ENCODE peak calls at places on chromosomes 16 and 17, in four cellular contexts. P is mesenchymal stem cell, B is H9, G is neuronal stem cell. S is an unnamed sample. For H3K79me1, the result is how much of the 10 kb centered on the place peaks cover.

GRCh38 chr17:57892820-57893595 is 43.2 kb upstream of the MRPS23 start:
- DNase-seq in P (peak), B (peak), G (peak), S (peak)

GRCh38 chr17:22128723-22129122 is 436.4 kb downstream of the KCNJ18 start:
- DNase-seq in P (no peak), B (no peak), G (no peak), S (no peak)

GRCh38 chr17:56425483-56425882 is 168.0 kb upstream of the NOG start:
- DNase-seq in P (no peak), B (no peak), G (no peak), S (no peak)

GRCh38 chr16:52405441-52405840 is 141.5 kb downstream of the TOX3 start:
- DNase-seq in P (no peak), B (no peak), G (no peak), S (no peak)

GRCh38 chr16:74991593-74992403 is 6.9 kb upstream of the WDR59 start:
- DNase-seq in P (no peak), B (no peak), G (no peak), S (no peak)

GRCh38 chr17:31448467-31449077 is 57.1 kb downstream of the RAB11FIP4 start:
- DNase-seq in P (peak), B (no peak), G (no peak), S (peak)

GRCh38 chr17:40415390-40415789 is 2.3 kb downstream of the TOP2A start:
- DNase-seq in P (peak), B (no peak), G (no peak), S (peak)

GRCh38 chr16:47970291-47970931 is 185.4 kb downstream of the ABCC12 start:
- DNase-seq in P (peak), B (no peak), G (peak), S (peak)

GRCh38 chr16:67183-67791 is 5.1 kb downstream of the RHBDF1 start:
- DNase-seq in P (no peak), B (no peak), G (no peak), S (no peak)

GRCh38 chr17:47864791-47865216 is 13.8 kb upstream of the SP6 start:
- DNase-seq in P (no peak), B (no peak), G (no peak), S (peak)

GRCh38 chr16:84486551-84487235 is 17.8 kb downstream of the MEAK7 start:
- DNase-seq in P (no peak), B (no peak), G (no peak), S (no peak)
- H3K79me1 ChIP-seq in P (under half), B (under half), G (under half), S (under half)

DNA sequence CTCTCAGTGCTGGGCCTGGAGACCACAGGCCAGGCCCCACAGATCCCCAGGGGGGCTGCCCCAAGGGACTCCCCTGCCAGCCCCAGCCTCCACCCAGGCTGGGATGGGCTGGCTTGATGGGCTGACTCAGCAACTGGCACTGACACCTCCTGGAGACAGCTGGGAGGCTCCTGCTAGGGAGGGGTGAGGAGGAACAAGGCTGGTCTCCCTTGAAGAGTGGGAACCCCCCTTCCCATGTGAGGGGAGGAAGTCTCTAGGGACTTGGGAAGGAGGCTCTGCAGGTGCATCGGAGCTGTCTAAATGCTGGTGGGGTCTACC is 10.4 kb downstream of the NHERF1 start:
- DNase-seq in P (no peak), B (no peak), G (no peak), S (no peak)
- H3K79me1 ChIP-seq in P (half or more), B (under half), G (under half), S (under half)

DNA sequence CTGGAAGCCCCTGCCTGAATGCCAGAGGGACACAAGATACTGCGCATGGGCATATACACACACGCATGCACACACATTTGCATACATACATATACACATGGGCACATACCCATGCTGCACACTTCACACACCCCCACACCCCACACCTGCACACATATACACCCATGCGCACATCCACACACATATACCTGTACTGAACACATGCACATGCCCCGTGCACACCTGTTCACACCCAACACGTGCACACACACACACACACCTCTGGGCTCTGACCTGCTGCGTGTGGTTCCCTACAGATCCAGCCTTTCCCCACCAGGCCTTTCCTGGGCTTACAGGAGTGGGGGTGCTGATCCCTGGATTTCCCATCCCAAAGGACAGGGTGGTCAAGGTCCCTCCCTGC is 6.3 kb downstream of the SPPL2C start:
- DNase-seq in P (no peak), B (no peak), G (no peak), S (no peak)
- H3K79me1 ChIP-seq in P (under half), B (under half), G (under half), S (under half)

DNA sequence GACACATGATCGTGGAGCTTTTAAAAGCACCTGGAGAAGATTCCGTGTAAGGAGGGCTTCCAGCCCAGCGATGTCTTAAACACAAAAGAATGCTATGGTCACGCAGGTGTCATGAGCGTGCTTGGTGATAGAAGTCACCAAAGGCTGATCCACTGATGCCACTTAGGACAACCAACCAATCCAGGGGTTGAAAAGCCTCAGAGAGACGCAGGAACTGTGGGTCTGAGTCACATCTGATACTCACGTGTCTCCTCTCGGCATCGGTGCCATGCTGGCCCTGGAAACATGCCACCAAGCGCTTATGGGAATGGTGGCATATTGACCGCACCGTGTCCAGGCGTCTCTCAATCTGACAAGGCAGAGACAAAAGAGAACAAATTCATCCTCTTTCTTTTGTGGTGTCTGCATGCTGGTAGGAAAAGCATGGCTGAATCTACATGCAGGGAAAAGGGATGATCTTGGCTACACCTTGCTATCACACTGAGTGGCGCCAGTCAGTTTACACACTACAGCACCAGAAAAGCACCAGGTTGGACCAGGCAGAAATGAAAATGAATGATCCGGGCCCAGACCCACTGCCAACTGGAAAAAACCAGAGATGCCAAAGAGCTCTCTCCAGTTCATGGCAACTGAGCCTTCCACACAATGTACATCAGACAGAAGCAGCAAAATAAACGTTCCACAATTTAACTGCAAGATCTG is 38.0 kb downstream of the ARHGAP17 start:
- DNase-seq in P (no peak), B (peak), G (no peak), S (peak)
- H3K79me1 ChIP-seq in P (under half), B (under half), G (under half), S (under half)

DNA sequence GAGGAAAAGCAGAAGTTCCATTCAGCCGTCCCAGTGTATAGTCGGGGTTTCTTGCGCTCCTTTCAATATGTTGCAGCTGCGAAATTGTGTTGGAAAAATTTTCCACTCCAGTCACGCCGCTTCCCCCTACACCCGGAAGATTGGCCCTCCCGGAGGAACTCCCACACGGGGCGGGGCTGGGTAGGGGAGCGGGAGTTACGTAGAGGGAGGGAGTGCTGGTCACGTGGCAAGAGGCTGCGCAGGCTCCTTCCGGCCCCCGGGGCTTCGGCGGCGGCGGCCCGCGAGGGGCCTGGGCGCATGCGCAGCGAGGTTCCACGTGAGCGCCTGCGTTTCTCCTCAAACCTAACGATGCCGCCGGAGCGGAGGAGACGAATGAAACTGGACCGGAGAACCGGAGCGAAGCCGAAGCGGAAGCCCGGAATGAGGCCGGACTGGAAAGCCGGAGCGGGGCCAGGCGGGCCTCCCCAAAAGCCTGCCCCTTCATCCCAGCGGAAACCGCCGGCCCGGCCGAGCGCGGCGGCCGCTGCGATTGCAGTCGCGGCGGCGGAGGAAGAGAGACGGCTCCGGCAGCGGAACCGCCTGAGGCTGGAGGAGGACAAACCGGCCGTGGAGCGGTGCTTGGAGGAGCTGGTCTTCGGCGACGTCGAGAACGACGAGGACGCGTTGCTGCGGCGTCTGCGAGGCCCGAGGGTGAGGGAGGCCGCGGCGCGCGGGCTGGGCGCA is at the start of gene UTP18:
- DNase-seq in P (peak), B (peak), G (peak), S (peak)
- H3K79me1 ChIP-seq in P (under half), B (under half), G (under half), S (under half)

GRCh38 chr16:28167730-28168129 is 44.0 kb downstream of the XPO6 start:
- DNase-seq in P (no peak), B (no peak), G (no peak), S (no peak)

GRCh38 chr16:28167221-28167620 is 44.5 kb downstream of the XPO6 start:
- DNase-seq in P (no peak), B (no peak), G (no peak), S (peak)

GRCh38 chr16:28163699-28164584 is 47.8 kb downstream of the XPO6 start:
- DNase-seq in P (peak), B (no peak), G (no peak), S (no peak)

GRCh38 chr16:28166394-28167208 is 45.2 kb downstream of the XPO6 start:
- DNase-seq in P (peak), B (no peak), G (no peak), S (peak)

GRCh38 chr16:28165549-28166046 is 46.2 kb downstream of the XPO6 start:
- DNase-seq in P (no peak), B (no peak), G (no peak), S (no peak)
- H3K79me1 ChIP-seq in P (under half), B (under half), G (under half), S (under half)

DNA sequence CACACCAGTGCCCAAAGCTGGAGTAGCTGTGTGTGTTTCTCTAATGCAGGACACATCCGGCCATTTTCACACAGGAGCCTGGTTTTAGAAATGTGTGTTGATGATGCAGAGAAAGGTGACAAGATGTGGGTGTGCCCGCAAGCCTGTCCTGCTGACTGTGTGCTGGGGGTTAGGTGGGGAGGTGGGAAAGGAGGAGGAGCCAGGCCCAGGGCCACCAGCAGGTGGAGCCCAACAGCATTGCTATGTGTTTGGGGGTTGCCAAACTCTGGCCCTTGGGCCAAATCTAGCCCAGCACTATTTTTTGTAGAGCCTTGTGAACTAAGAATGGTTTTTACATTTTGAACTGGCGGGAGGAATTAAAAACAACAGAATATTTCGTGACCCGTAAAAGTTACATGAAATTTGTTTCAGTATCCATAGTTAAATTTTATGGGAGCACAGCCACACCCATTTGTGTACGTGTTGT is 61.7 kb upstream of the LGALS9 start:
- DNase-seq in P (no peak), B (peak), G (peak), S (peak)
- H3K79me1 ChIP-seq in P (half or more), B (under half), G (under half), S (under half)

GRCh38 chr16:89294486-89294885 is 77.0 kb downstream of the ZNF778 start:
- DNase-seq in P (no peak), B (no peak), G (no peak), S (no peak)
- H3K79me1 ChIP-seq in P (half or more), B (under half), G (under half), S (under half)

GRCh38 chr17:45128331-45128730 is 4.0 kb downstream of the PLCD3 start:
- DNase-seq in P (no peak), B (no peak), G (no peak), S (no peak)
- H3K79me1 ChIP-seq in P (under half), B (under half), G (under half), S (under half)

DNA sequence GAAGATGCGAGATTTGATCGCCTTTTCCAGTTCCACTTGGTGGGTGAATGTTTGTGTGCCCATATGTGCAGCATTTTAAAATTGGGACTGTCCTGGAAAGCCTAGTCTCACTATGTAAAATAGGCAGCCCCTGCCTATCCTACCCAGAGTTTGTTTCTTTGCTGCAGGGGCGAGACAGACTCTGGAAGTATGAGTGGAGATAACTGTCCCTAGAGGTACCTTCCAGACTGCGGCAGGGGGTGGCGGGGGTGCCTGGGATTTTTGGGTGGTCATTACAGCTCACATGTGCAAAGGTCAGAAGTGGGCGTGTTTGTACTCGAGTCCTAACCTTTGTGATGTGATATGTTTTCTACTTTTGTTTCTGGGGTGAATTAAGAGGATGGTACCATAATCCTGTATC is 36.6 kb downstream of the MPRIP start:
- DNase-seq in P (no peak), B (no peak), G (no peak), S (no peak)
- H3K79me1 ChIP-seq in P (half or more), B (under half), G (under half), S (under half)